ENCODE peak calls at places on chromosomes 4 and X, in seven cellular contexts. A is left ventricle myocardium inferior, P is T-helper 2 cell, Y is NCI-H1694, T is uterus, B is T1000, C is nucleus accumbens. N is an unnamed sample.

GRCh38 chr4:72432282-72432681 is 136.7 kb downstream of the ADAMTS3 start:
- DNase-seq in A (no peak), P (no peak), Y (no peak), T (no peak), B (no peak), C (no peak), N (peak; percentile 41)

GRCh38 chr4:150573534-150573933 is 8.4 kb upstream of the MAB21L2 start:
- DNase-seq in A (no peak), P (no peak), Y (no peak), T (no peak), B (no peak), C (no peak), N (peak; percentile 65)

GRCh38 chrX:3638280-3638873 is 75.1 kb downstream of the PRKX start:
- DNase-seq in A (no peak), P (no peak), Y (peak; percentile 43), T (peak; percentile 19), B (no peak), C (peak; percentile 0), N (peak; percentile 25)

GRCh38 chr4:81541546-81541945 is 69.8 kb upstream of the RASGEF1B start:
- DNase-seq in A (no peak), P (no peak), Y (no peak), T (no peak), B (no peak), C (no peak), N (no peak)

GRCh38 chr4:145482209-145483021 is 762 bp downstream of the SMAD1 start:
- DNase-seq in A (peak; percentile 42), P (no peak), Y (peak; percentile 17), T (peak; percentile 53), B (peak; percentile 21), C (peak; percentile 32), N (peak; percentile 71)

GRCh38 chrX:14476169-14476568 is 53.2 kb upstream of the GLRA2 start:
- DNase-seq in A (no peak), P (no peak), Y (no peak), T (no peak), B (no peak), C (no peak), N (no peak)

GRCh38 chr4:27775156-27775555 is 914.5 kb downstream of the STIM2 start:
- DNase-seq in A (no peak), P (no peak), Y (no peak), T (no peak), B (no peak), C (no peak), N (no peak)

GRCh38 chrX:84046403-84046984 is 141.5 kb downstream of the RPS6KA6 start:
- DNase-seq in A (no peak), P (no peak), Y (peak; percentile 0), T (no peak), B (no peak), C (no peak), N (peak; percentile 11)

GRCh38 chr4:80492761-80493160 is 157.2 kb downstream of the CFAP299 start:
- DNase-seq in A (no peak), P (no peak), Y (no peak), T (no peak), B (no peak), C (no peak), N (no peak)

GRCh38 chr4:112938461-112939058 is 110.9 kb upstream of the ANK2 start:
- DNase-seq in A (no peak), P (no peak), Y (peak; percentile 45), T (no peak), B (no peak), C (no peak), N (peak; percentile 60)

GRCh38 chr4:125979868-125980412 is 665.2 kb downstream of the FAT4 start:
- DNase-seq in A (no peak), P (no peak), Y (no peak), T (no peak), B (no peak), C (no peak), N (peak; percentile 1)

GRCh38 chr4:17347445-17347844 is 164.4 kb downstream of the QDPR start:
- DNase-seq in A (no peak), P (no peak), Y (no peak), T (no peak), B (no peak), C (peak; percentile 3), N (peak; percentile 31)

GRCh38 chr4:74474345-74475099 is 29.6 kb downstream of the AREG start:
- DNase-seq in A (no peak), P (no peak), Y (no peak), T (no peak), B (no peak), C (no peak), N (peak; percentile 59)

GRCh38 chr4:10032625-10033024 is 11.3 kb upstream of the SLC2A9 start:
- DNase-seq in A (no peak), P (no peak), Y (no peak), T (no peak), B (no peak), C (no peak), N (peak; percentile 90)

N was measured in renal cortical epithelial cell.